ENCODE peak calls at places on chromosome 4, in seven cellular contexts. A is thyroid gland, B is mucosa of descending colon, Z is AG10803, G is psoas muscle, M is HFFc6, H is H9. W is an unnamed sample.

GRCh38 chr4:140609548-140610425 is 41.0 kb upstream of the UCP1 start:
- DNase-seq in A (peak; percentile 18), B (no peak), Z (peak; percentile 49), G (no peak), M (peak; percentile 58), H (no peak), W (peak; percentile 44)

GRCh38 chr4:4260185-4260751 is 12.2 kb upstream of the TMEM128 start:
- DNase-seq in A (no peak), B (no peak), Z (peak; percentile 69), G (no peak), M (peak; percentile 82), H (no peak), W (peak; percentile 69)

GRCh38 chr4:905485-906214 is 26.5 kb downstream of the GAK start:
- DNase-seq in A (no peak), B (no peak), Z (peak; percentile 43), G (no peak), M (no peak), H (no peak), W (no peak)

GRCh38 chr4:39698424-39699009 is 581 bp downstream of the UBE2K start:
- DNase-seq in A (peak; percentile 57), B (peak; percentile 73), Z (no peak), G (peak; percentile 35), M (no peak), H (peak; percentile 61), W (peak; percentile 48)

GRCh38 chr4:54400802-54401201 is 171.7 kb downstream of the PDGFRA start:
- DNase-seq in A (no peak), B (no peak), Z (peak; percentile 78), G (no peak), M (peak; percentile 81), H (no peak), W (peak; percentile 51)

GRCh38 chr4:1803523-1804423 is 10.7 kb downstream of the FGFR3 start:
- DNase-seq in A (no peak), B (peak; percentile 21), Z (no peak), G (no peak), M (no peak), H (no peak), W (no peak)

GRCh38 chr4:173509031-173510001 is 20.7 kb downstream of the HAND2 start:
- DNase-seq in A (no peak), B (no peak), Z (peak; percentile 54), G (peak; percentile 50), M (no peak), H (no peak), W (peak; percentile 58)

GRCh38 chr4:78058591-78059523 is 1.7 kb downstream of the FRAS1 start:
- DNase-seq in A (peak; percentile 74), B (peak; percentile 61), Z (peak; percentile 27), G (peak; percentile 31), M (peak; percentile 5), H (peak; percentile 72), W (no peak)

GRCh38 chr4:119118397-119118796 is 17.2 kb upstream of the MYOZ2 start:
- DNase-seq in A (no peak), B (no peak), Z (peak; percentile 40), G (no peak), M (no peak), H (no peak), W (peak; percentile 40)

GRCh38 chr4:4479366-4479765 is 62.5 kb downstream of the STX18 start:
- DNase-seq in A (no peak), B (no peak), Z (no peak), G (no peak), M (no peak), H (no peak), W (no peak)

GRCh38 chr4:1588306-1588705 is 95.8 kb downstream of the FAM53A start:
- DNase-seq in A (no peak), B (no peak), Z (no peak), G (no peak), M (no peak), H (no peak), W (no peak)

GRCh38 chr4:184957451-184958115 is 60.7 kb upstream of the HELT start:
- DNase-seq in A (no peak), B (no peak), Z (no peak), G (no peak), M (no peak), H (peak; percentile 14), W (no peak)

GRCh38 chr4:18155062-18156041 is 133.8 kb upstream of the LCORL start:
- DNase-seq in A (no peak), B (no peak), Z (no peak), G (no peak), M (no peak), H (no peak), W (no peak)

GRCh38 chr4:57136281-57136680 is 26.1 kb upstream of the IGFBP7 start:
- DNase-seq in A (no peak), B (no peak), Z (peak; percentile 47), G (no peak), M (peak; percentile 78), H (no peak), W (no peak)

GRCh38 chr4:61740950-61741638 is 541.0 kb downstream of the ADGRL3 start:
- DNase-seq in A (no peak), B (no peak), Z (no peak), G (no peak), M (no peak), H (no peak), W (no peak)

GRCh38 chr4:73036123-73036522 is 33.4 kb downstream of the COX18 start:
- DNase-seq in A (no peak), B (no peak), Z (no peak), G (no peak), M (no peak), H (no peak), W (no peak)

GRCh38 chr4:184263910-184264732 is 46.4 kb upstream of the ENPP6 start:
- DNase-seq in A (peak; percentile 98), B (peak; percentile 92), Z (peak; percentile 92), G (peak; percentile 93), M (peak; percentile 84), H (peak; percentile 87), W (peak; percentile 93)

GRCh38 chr4:23922535-23923115 is 32.8 kb upstream of the PPARGC1A start:
- DNase-seq in A (no peak), B (no peak), Z (no peak), G (no peak), M (no peak), H (no peak), W (no peak)

GRCh38 chr4:44446801-44447562 is 1.6 kb downstream of the KCTD8 start:
- DNase-seq in A (peak; percentile 56), B (peak; percentile 15), Z (no peak), G (no peak), M (no peak), H (peak; percentile 39), W (no peak)

GRCh38 chr4:52868138-52868537 is 6.0 kb downstream of the RASL11B start:
- DNase-seq in A (peak; percentile 88), B (no peak), Z (no peak), G (peak; percentile 14), M (no peak), H (peak; percentile 76), W (no peak)

GRCh38 chr4:37232315-37232714 is 12.2 kb upstream of the NWD2 start:
- DNase-seq in A (no peak), B (no peak), Z (no peak), G (no peak), M (no peak), H (no peak), W (no peak)

GRCh38 chr4:102311407-102311806 is 33.9 kb downstream of the SLC39A8 start:
- DNase-seq in A (no peak), B (no peak), Z (no peak), G (no peak), M (no peak), H (no peak), W (no peak)

GRCh38 chr4:112767386-112767785 is 130.4 kb downstream of the LARP7 start:
- DNase-seq in A (no peak), B (no peak), Z (no peak), G (no peak), M (no peak), H (no peak), W (no peak)

GRCh38 chr4:112770111-112770510 is 133.2 kb downstream of the LARP7 start:
- DNase-seq in A (no peak), B (no peak), Z (no peak), G (no peak), M (no peak), H (no peak), W (no peak)

GRCh38 chr4:112765317-112765989 is 128.5 kb downstream of the LARP7 start:
- DNase-seq in A (no peak), B (no peak), Z (no peak), G (no peak), M (peak; percentile 3), H (no peak), W (peak; percentile 2)

DNA sequence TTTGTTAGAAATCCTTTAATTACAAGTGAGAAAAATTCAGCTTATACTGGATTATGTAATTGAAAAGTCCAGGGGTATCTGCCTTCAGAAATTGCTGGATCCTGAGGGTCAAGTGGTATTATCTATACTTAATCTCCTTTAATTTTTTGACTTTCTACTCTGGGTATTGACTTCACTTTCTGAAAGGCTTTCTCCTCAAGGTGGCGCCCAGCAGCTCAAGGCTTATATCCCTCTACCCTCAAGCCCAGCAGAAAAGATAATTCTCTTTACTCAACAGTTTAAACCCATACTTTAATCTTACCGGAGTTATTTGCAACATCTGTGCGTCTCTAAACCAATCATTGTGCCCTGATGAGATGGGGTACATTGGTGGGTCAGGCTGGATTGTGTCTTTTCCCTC is 129.5 kb downstream of the LARP7 start:
- DNase-seq in A (no peak), B (no peak), Z (peak; percentile 48), G (no peak), M (peak; percentile 34), H (no peak), W (peak; percentile 26)
- TF ChIP-seq CTCF in A (no peak), B (no peak), Z (peak; percentile 72), G (no peak), M (peak; percentile 71), H (peak; percentile 69), W (peak; percentile 51)

DNA sequence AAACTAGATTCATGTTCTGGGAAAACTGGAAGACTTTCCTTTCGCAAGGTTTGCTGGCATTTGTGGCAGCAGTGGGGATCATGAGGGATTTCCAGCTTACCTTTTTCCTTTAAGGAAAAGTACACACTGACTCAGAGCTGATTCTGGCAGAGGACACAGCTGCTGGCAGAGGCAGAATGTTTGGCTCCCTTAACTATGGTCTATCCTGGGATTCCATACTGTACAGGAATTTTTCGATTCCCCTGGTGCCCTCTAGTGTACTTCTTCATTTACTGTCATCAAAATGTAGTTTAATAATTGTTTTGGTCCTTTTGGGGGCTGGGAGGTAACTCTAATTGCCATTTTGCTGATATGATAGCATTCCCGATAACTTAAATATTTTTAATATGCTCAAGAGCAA is 152.7 kb downstream of the GABRG1 start:
- DNase-seq in A (no peak), B (no peak), Z (no peak), G (no peak), M (no peak), H (no peak), W (no peak)
- TF ChIP-seq CTCF in A (no peak), B (no peak), Z (no peak), G (no peak), M (no peak), H (no peak), W (no peak)

DNA sequence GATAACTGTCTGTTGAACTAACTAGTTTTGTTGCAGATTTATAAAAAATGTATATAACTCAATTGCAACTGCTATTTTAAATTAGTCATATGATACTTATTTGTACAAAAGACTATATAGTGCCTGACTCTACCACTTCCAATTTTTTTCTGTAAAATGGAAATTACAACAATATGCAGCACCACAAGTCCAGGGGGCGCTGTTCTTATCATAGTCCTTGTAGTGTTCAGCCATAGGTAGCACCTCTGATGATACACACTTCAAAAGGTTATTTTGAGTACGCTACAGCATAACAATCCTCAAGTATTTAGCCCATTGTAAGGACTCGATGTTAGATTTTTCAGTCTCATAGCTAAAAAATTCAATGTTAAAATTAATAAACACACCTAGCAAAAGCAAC is 174.9 kb downstream of the CORIN start:
- DNase-seq in A (no peak), B (no peak), Z (no peak), G (no peak), M (no peak), H (no peak), W (peak; percentile 7)
- TF ChIP-seq CTCF in A (no peak), B (no peak), Z (peak; percentile 24), G (no peak), M (peak; percentile 76), H (peak; percentile 73), W (peak; percentile 45)

GRCh38 chr4:161419822-161420221 is 744.0 kb downstream of the FSTL5 start:
- DNase-seq in A (no peak), B (no peak), Z (no peak), G (no peak), M (no peak), H (peak; percentile 33), W (no peak)
- TF ChIP-seq CTCF in A (no peak), B (no peak), Z (peak; percentile 19), G (no peak), M (no peak), H (peak; percentile 61), W (no peak)

W was measured in fibroblast of villous mesenchyme.